ENCODE peak calls at places on chromosome 22, in six cellular contexts. One of them, this sample, is unnamed.

GRCh38 chr22:17501679-17502285 is 61.5 kb upstream of the SLC25A18 start:
- DNase-seq in CD8-positive, alpha-beta memory T cell: peak; percentile 47
- DNase-seq in aorta: no peak
- DNase-seq in fibroblast of lung: peak; percentile 86
- DNase-seq in A549: peak; percentile 67
- DNase-seq in heart left ventricle: peak; percentile 26
- DNase-seq in this sample: no peak

GRCh38 chr22:39236321-39237275 is 8.2 kb downstream of the PDGFB start:
- DNase-seq in heart left ventricle: peak; percentile 86
- DNase-seq in CD8-positive, alpha-beta memory T cell: peak; percentile 78
- DNase-seq in aorta: no peak
- DNase-seq in fibroblast of lung: no peak
- DNase-seq in A549: no peak
- DNase-seq in this sample: peak; percentile 35

GRCh38 chr22:19167106-19167869 is 11.2 kb downstream of the SLC25A1 start:
- DNase-seq in heart left ventricle: no peak
- DNase-seq in aorta: no peak
- DNase-seq in CD8-positive, alpha-beta memory T cell: no peak
- DNase-seq in fibroblast of lung: no peak
- DNase-seq in A549: no peak
- DNase-seq in this sample: no peak

GRCh38 chr22:29912605-29913398 is 29.8 kb downstream of the MTMR3 start:
- DNase-seq in aorta: no peak
- DNase-seq in heart left ventricle: no peak
- DNase-seq in fibroblast of lung: peak; percentile 92
- DNase-seq in CD8-positive, alpha-beta memory T cell: no peak
- DNase-seq in A549: peak; percentile 24
- DNase-seq in this sample: no peak

GRCh38 chr22:19559324-19559811 is 35.2 kb upstream of the CLDN5 start:
- DNase-seq in heart left ventricle: no peak
- DNase-seq in aorta: no peak
- DNase-seq in fibroblast of lung: no peak
- DNase-seq in A549: no peak
- DNase-seq in CD8-positive, alpha-beta memory T cell: no peak
- DNase-seq in this sample: no peak

GRCh38 chr22:35555941-35556547 is 15.4 kb downstream of the RASD2 start:
- DNase-seq in heart left ventricle: no peak
- DNase-seq in fibroblast of lung: no peak
- DNase-seq in CD8-positive, alpha-beta memory T cell: no peak
- DNase-seq in A549: no peak
- DNase-seq in aorta: no peak
- DNase-seq in this sample: no peak

GRCh38 chr22:37665487-37665886 is 7.0 kb downstream of the PDXP start:
- DNase-seq in CD8-positive, alpha-beta memory T cell: no peak
- DNase-seq in heart left ventricle: no peak
- DNase-seq in fibroblast of lung: no peak
- DNase-seq in A549: no peak
- DNase-seq in aorta: no peak
- DNase-seq in this sample: no peak

GRCh38 chr22:30143265-30143664 is 63.0 kb downstream of the HORMAD2 start:
- DNase-seq in aorta: no peak
- DNase-seq in CD8-positive, alpha-beta memory T cell: no peak
- DNase-seq in heart left ventricle: no peak
- DNase-seq in fibroblast of lung: no peak
- DNase-seq in A549: no peak
- DNase-seq in this sample: no peak

GRCh38 chr22:39144101-39144815 is 8.2 kb downstream of the CBX7 start:
- DNase-seq in aorta: peak; percentile 56
- DNase-seq in heart left ventricle: peak; percentile 40
- DNase-seq in CD8-positive, alpha-beta memory T cell: peak; percentile 69
- DNase-seq in A549: no peak
- DNase-seq in fibroblast of lung: peak; percentile 41
- DNase-seq in this sample: peak; percentile 53

GRCh38 chr22:37284807-37285355 is 2.6 kb downstream of the CYTH4 start:
- DNase-seq in CD8-positive, alpha-beta memory T cell: peak; percentile 73
- DNase-seq in A549: no peak
- DNase-seq in aorta: peak; percentile 88
- DNase-seq in heart left ventricle: peak; percentile 64
- DNase-seq in fibroblast of lung: no peak
- DNase-seq in this sample: peak; percentile 28

GRCh38 chr22:30777589-30777988 is 82.9 kb downstream of the OSBP2 start:
- DNase-seq in heart left ventricle: no peak
- DNase-seq in A549: no peak
- DNase-seq in aorta: no peak
- DNase-seq in CD8-positive, alpha-beta memory T cell: no peak
- DNase-seq in fibroblast of lung: no peak
- DNase-seq in this sample: no peak

GRCh38 chr22:43313497-43314474 is 29.4 kb downstream of the SCUBE1 start:
- DNase-seq in aorta: no peak
- DNase-seq in A549: no peak
- DNase-seq in fibroblast of lung: no peak
- DNase-seq in CD8-positive, alpha-beta memory T cell: no peak
- DNase-seq in heart left ventricle: peak; percentile 34
- DNase-seq in this sample: no peak

GRCh38 chr22:41695211-41695610 is 4.1 kb upstream of the MEI1 start:
- DNase-seq in aorta: no peak
- DNase-seq in A549: no peak
- DNase-seq in heart left ventricle: no peak
- DNase-seq in fibroblast of lung: no peak
- DNase-seq in CD8-positive, alpha-beta memory T cell: no peak
- DNase-seq in this sample: no peak

GRCh38 chr22:37082251-37082650 is 27.3 kb downstream of the TMPRSS6 start:
- DNase-seq in A549: no peak
- DNase-seq in fibroblast of lung: no peak
- DNase-seq in aorta: no peak
- DNase-seq in CD8-positive, alpha-beta memory T cell: no peak
- DNase-seq in heart left ventricle: no peak
- DNase-seq in this sample: no peak

GRCh38 chr22:32103648-32104326 is 55.3 kb downstream of the C22orf42 start:
- DNase-seq in heart left ventricle: no peak
- DNase-seq in fibroblast of lung: peak; percentile 22
- DNase-seq in aorta: no peak
- DNase-seq in CD8-positive, alpha-beta memory T cell: peak; percentile 18
- DNase-seq in A549: no peak
- DNase-seq in this sample: no peak

GRCh38 chr22:42357221-42357620 is 75.0 kb downstream of the NFAM1 start:
- DNase-seq in heart left ventricle: no peak
- DNase-seq in A549: no peak
- DNase-seq in aorta: no peak
- DNase-seq in fibroblast of lung: no peak
- DNase-seq in CD8-positive, alpha-beta memory T cell: no peak
- DNase-seq in this sample: no peak

GRCh38 chr22:33051960-33052839 is 6.0 kb downstream of the SYN3 start:
- DNase-seq in aorta: no peak
- DNase-seq in heart left ventricle: no peak
- DNase-seq in A549: no peak
- DNase-seq in fibroblast of lung: no peak
- DNase-seq in CD8-positive, alpha-beta memory T cell: no peak
- DNase-seq in this sample: no peak

GRCh38 chr22:38345782-38346181 is 28.5 kb upstream of the CSNK1E start:
- DNase-seq in CD8-positive, alpha-beta memory T cell: no peak
- DNase-seq in aorta: peak; percentile 8
- DNase-seq in heart left ventricle: no peak
- DNase-seq in fibroblast of lung: no peak
- DNase-seq in A549: no peak
- DNase-seq in this sample: no peak

GRCh38 chr22:20248461-20248959 is 19.6 kb downstream of the RTN4R start:
- DNase-seq in CD8-positive, alpha-beta memory T cell: no peak
- DNase-seq in A549: no peak
- DNase-seq in heart left ventricle: no peak
- DNase-seq in fibroblast of lung: no peak
- DNase-seq in aorta: no peak
- DNase-seq in this sample: no peak

GRCh38 chr22:42799462-42800405 is 57.3 kb downstream of the ARFGAP3 start:
- DNase-seq in aorta: no peak
- DNase-seq in A549: no peak
- DNase-seq in fibroblast of lung: no peak
- DNase-seq in heart left ventricle: no peak
- DNase-seq in CD8-positive, alpha-beta memory T cell: no peak
- DNase-seq in this sample: no peak

GRCh38 chr22:37109242-37109917 is at the start of gene TMPRSS6:
- DNase-seq in heart left ventricle: no peak
- DNase-seq in A549: no peak
- DNase-seq in fibroblast of lung: no peak
- DNase-seq in CD8-positive, alpha-beta memory T cell: no peak
- DNase-seq in aorta: no peak
- DNase-seq in this sample: no peak

GRCh38 chr22:30568137-30568805 is 6.2 kb downstream of the GAL3ST1 start:
- DNase-seq in A549: no peak
- DNase-seq in heart left ventricle: no peak
- DNase-seq in CD8-positive, alpha-beta memory T cell: no peak
- DNase-seq in aorta: no peak
- DNase-seq in fibroblast of lung: no peak
- DNase-seq in this sample: no peak

GRCh38 chr22:36197065-36197440 is 4.6 kb downstream of the APOL4 start:
- DNase-seq in heart left ventricle: peak; percentile 49
- DNase-seq in fibroblast of lung: peak; percentile 80
- DNase-seq in aorta: peak; percentile 66
- DNase-seq in CD8-positive, alpha-beta memory T cell: no peak
- DNase-seq in A549: no peak
- DNase-seq in this sample: no peak

GRCh38 chr22:19965771-19966709 is 24.4 kb upstream of the TXNRD2 start:
- DNase-seq in A549: no peak
- DNase-seq in CD8-positive, alpha-beta memory T cell: no peak
- DNase-seq in fibroblast of lung: no peak
- DNase-seq in heart left ventricle: no peak
- DNase-seq in aorta: no peak
- DNase-seq in this sample: no peak

GRCh38 chr22:48734359-48734758 is 1093.3 kb downstream of the BRD1 start:
- DNase-seq in fibroblast of lung: no peak
- DNase-seq in A549: no peak
- DNase-seq in CD8-positive, alpha-beta memory T cell: no peak
- DNase-seq in aorta: peak; percentile 23
- DNase-seq in heart left ventricle: no peak
- DNase-seq in this sample: no peak

GRCh38 chr22:42773161-42773560 is 52.5 kb upstream of the A4GALT start:
- DNase-seq in fibroblast of lung: no peak
- DNase-seq in A549: no peak
- DNase-seq in heart left ventricle: peak; percentile 30
- DNase-seq in aorta: no peak
- DNase-seq in CD8-positive, alpha-beta memory T cell: no peak
- DNase-seq in this sample: no peak

GRCh38 chr22:36732609-36733008 is 29.1 kb upstream of the CACNG2 start:
- DNase-seq in CD8-positive, alpha-beta memory T cell: no peak
- DNase-seq in A549: no peak
- DNase-seq in aorta: no peak
- DNase-seq in heart left ventricle: no peak
- DNase-seq in fibroblast of lung: no peak
- DNase-seq in this sample: no peak

GRCh38 chr22:37607912-37608476 is 640 bp upstream of the GGA1 start:
- DNase-seq in heart left ventricle: no peak
- DNase-seq in aorta: no peak
- DNase-seq in A549: no peak
- DNase-seq in CD8-positive, alpha-beta memory T cell: no peak
- DNase-seq in fibroblast of lung: no peak
- DNase-seq in this sample: no peak

GRCh38 chr22:42926768-42927167 is 69.7 kb upstream of the ARFGAP3 start:
- DNase-seq in A549: no peak
- DNase-seq in aorta: peak; percentile 18
- DNase-seq in heart left ventricle: no peak
- DNase-seq in CD8-positive, alpha-beta memory T cell: no peak
- DNase-seq in fibroblast of lung: no peak
- DNase-seq in this sample: no peak

GRCh38 chr22:45689195-45689594 is 17.6 kb downstream of the ATXN10 start:
- DNase-seq in aorta: no peak
- DNase-seq in heart left ventricle: no peak
- DNase-seq in fibroblast of lung: no peak
- DNase-seq in CD8-positive, alpha-beta memory T cell: no peak
- DNase-seq in A549: no peak
- DNase-seq in this sample: no peak
- H3K4me1 ChIP-seq in aorta: peaks cover 4% of the 10 kb centered on the region
- H3K4me1 ChIP-seq in heart left ventricle: no peaks in the 10 kb centered on the region
- H3K4me1 ChIP-seq in fibroblast of lung: peaks cover 29% of the 10 kb centered on the region
- H3K4me1 ChIP-seq in CD8-positive, alpha-beta memory T cell: peaks cover 8% of the 10 kb centered on the region
- H3K4me1 ChIP-seq in A549: peaks cover 92% of the 10 kb centered on the region
- H3K4me1 ChIP-seq in this sample: no peaks in the 10 kb centered on the region

GRCh38 chr22:46007003-46007847 is 30.3 kb upstream of the WNT7B start:
- DNase-seq in heart left ventricle: peak; percentile 76
- DNase-seq in A549: peak; percentile 66
- DNase-seq in aorta: peak; percentile 86
- DNase-seq in CD8-positive, alpha-beta memory T cell: no peak
- DNase-seq in fibroblast of lung: peak; percentile 64
- DNase-seq in this sample: no peak
- H3K4me3 ChIP-seq in heart left ventricle: peak overlapping the region; percentile 29
- H3K4me3 ChIP-seq in A549: peak overlapping the region; percentile 35
- H3K4me3 ChIP-seq in aorta: no peak overlapping the region
- H3K4me3 ChIP-seq in CD8-positive, alpha-beta memory T cell: no peak overlapping the region
- H3K4me3 ChIP-seq in fibroblast of lung: no peak overlapping the region
- H3K4me3 ChIP-seq in this sample: no peak overlapping the region

GRCh38 chr22:46102752-46103151 is 47.6 kb upstream of the PPARA start:
- DNase-seq in A549: no peak
- DNase-seq in aorta: no peak
- DNase-seq in fibroblast of lung: no peak
- DNase-seq in heart left ventricle: no peak
- DNase-seq in CD8-positive, alpha-beta memory T cell: no peak
- DNase-seq in this sample: no peak

GRCh38 chr22:46103181-46103580 is 47.1 kb upstream of the PPARA start:
- DNase-seq in A549: no peak
- DNase-seq in heart left ventricle: no peak
- DNase-seq in fibroblast of lung: no peak
- DNase-seq in aorta: no peak
- DNase-seq in CD8-positive, alpha-beta memory T cell: no peak
- DNase-seq in this sample: no peak

GRCh38 chr22:46103664-46104063 is 46.7 kb upstream of the PPARA start:
- DNase-seq in fibroblast of lung: no peak
- DNase-seq in CD8-positive, alpha-beta memory T cell: no peak
- DNase-seq in A549: no peak
- DNase-seq in heart left ventricle: no peak
- DNase-seq in aorta: no peak
- DNase-seq in this sample: no peak

GRCh38 chr22:46100401-46101105 is 49.8 kb upstream of the PPARA start:
- DNase-seq in fibroblast of lung: no peak
- DNase-seq in heart left ventricle: no peak
- DNase-seq in aorta: no peak
- DNase-seq in A549: no peak
- DNase-seq in CD8-positive, alpha-beta memory T cell: no peak
- DNase-seq in this sample: no peak

DNA sequence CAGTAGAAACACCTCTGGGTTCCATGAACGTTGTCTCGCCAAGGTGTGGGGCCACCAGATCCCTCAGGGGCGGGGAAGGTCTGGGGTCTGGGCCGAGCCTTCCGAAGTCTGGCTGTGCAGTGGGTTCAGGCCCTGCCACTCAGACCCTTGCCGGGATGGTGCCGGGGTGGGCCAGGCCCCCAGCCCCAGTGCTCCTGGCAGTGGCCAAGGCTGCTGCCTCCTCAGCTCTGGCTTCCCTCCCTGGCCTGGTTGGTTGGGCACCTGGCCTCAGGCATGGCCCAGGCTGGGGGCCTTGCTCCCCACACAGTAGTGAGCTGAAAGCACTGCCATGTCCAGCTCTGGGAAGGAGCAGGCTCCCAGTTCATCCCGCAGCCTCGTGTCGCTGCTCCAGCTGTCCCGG is 48.2 kb upstream of the PPARA start:
- DNase-seq in A549: no peak
- DNase-seq in fibroblast of lung: no peak
- DNase-seq in heart left ventricle: no peak
- DNase-seq in aorta: no peak
- DNase-seq in CD8-positive, alpha-beta memory T cell: no peak
- DNase-seq in this sample: no peak
- H3K4me1 ChIP-seq in A549: peaks cover 92% of the 10 kb centered on the region
- H3K4me1 ChIP-seq in fibroblast of lung: peaks cover 47% of the 10 kb centered on the region
- H3K4me1 ChIP-seq in heart left ventricle: peaks cover 5% of the 10 kb centered on the region
- H3K4me1 ChIP-seq in aorta: no peaks in the 10 kb centered on the region
- H3K4me1 ChIP-seq in CD8-positive, alpha-beta memory T cell: no peaks in the 10 kb centered on the region
- H3K4me1 ChIP-seq in this sample: no peaks in the 10 kb centered on the region

GRCh38 chr22:22937894-22938480 is 50.4 kb downstream of the IGLL5 start:
- DNase-seq in fibroblast of lung: no peak
- DNase-seq in CD8-positive, alpha-beta memory T cell: no peak
- DNase-seq in heart left ventricle: no peak
- DNase-seq in aorta: no peak
- DNase-seq in A549: no peak
- DNase-seq in this sample: no peak
- H3K4me3 ChIP-seq in fibroblast of lung: no peak overlapping the region
- H3K4me3 ChIP-seq in CD8-positive, alpha-beta memory T cell: no peak overlapping the region
- H3K4me3 ChIP-seq in heart left ventricle: no peak overlapping the region
- H3K4me3 ChIP-seq in aorta: no peak overlapping the region
- H3K4me3 ChIP-seq in A549: no peak overlapping the region
- H3K4me3 ChIP-seq in this sample: no peak overlapping the region